ENCODE peak calls at places on chromosomes 3 and 15, in eight cellular contexts. S is fibroblast of lung; C is adipocyte; D is breast epithelium; U is activated naive CD8-positive, alpha-beta T cell treated with anti-CD3 and anti-CD28 coated beads, Interleukin-2, amount 50 U/mL, for 24 hours; K is HuH-7.5; F is GM04504; Z is H9. R is an unnamed sample.

GRCh38 chr3:124563376-124563775 is 166.9 kb upstream of the UMPS start:
- DNase-seq in D (no peak), S (no peak), F (peak; percentile 10), Z (no peak), U (no peak), C (no peak), K (no peak), R (no peak)

GRCh38 chr3:149086232-149086988 is at the start of gene HLTF:
- DNase-seq in U (peak; percentile 90), C (peak; percentile 97), F (peak; percentile 97), Z (peak; percentile 98), K (peak; percentile 85), S (peak; percentile 99), D (peak; percentile 82), R (peak; percentile 99)

GRCh38 chr3:99872633-99873254 is 55.1 kb downstream of the CMSS1 start:
- DNase-seq in Z (no peak), K (no peak), S (peak; percentile 45), F (no peak), D (no peak), C (peak; percentile 46), U (no peak), R (no peak)

GRCh38 chr3:42582474-42583070 is 805 bp upstream of the SEC22C start:
- DNase-seq in K (no peak), S (no peak), F (no peak), Z (no peak), C (no peak), D (no peak), U (no peak), R (no peak)

GRCh38 chr15:45583731-45584639 is 3.2 kb upstream of the BLOC1S6 start:
- DNase-seq in D (no peak), Z (no peak), C (no peak), U (peak; percentile 21), S (no peak), F (no peak), K (no peak), R (no peak)

GRCh38 chr3:45716790-45717336 is 27.7 kb downstream of the SACM1L start:
- DNase-seq in D (no peak), S (no peak), Z (no peak), F (no peak), U (no peak), K (no peak), C (peak; percentile 12), R (no peak)

GRCh38 chr3:150495563-150496168 is 50.6 kb downstream of the SERP1 start:
- DNase-seq in F (peak; percentile 28), Z (no peak), S (peak; percentile 43), C (peak; percentile 85), U (no peak), D (no peak), K (no peak), R (peak; percentile 53)

GRCh38 chr3:57053122-57053521 is 7.3 kb upstream of the SPATA12 start:
- DNase-seq in K (no peak), F (no peak), U (no peak), S (no peak), D (no peak), C (no peak), Z (no peak), R (no peak)

GRCh38 chr3:39499651-39500273 is 32.3 kb downstream of the MOBP start:
- DNase-seq in D (no peak), F (no peak), S (no peak), Z (no peak), K (no peak), C (no peak), U (no peak), R (no peak)

GRCh38 chr3:27615555-27615954 is 106.6 kb downstream of the EOMES start:
- DNase-seq in F (no peak), Z (no peak), K (no peak), D (peak; percentile 35), C (no peak), U (no peak), S (no peak), R (peak; percentile 15)

GRCh38 chr3:190012314-190012782 is 108.3 kb downstream of the P3H2 start:
- DNase-seq in S (peak; percentile 92), K (no peak), D (no peak), Z (no peak), U (no peak), C (peak; percentile 45), F (no peak), R (peak; percentile 39)

GRCh38 chr15:92624401-92624991 is 31.1 kb downstream of the FAM174B start:
- DNase-seq in U (no peak), S (peak; percentile 33), F (no peak), K (no peak), C (peak; percentile 40), D (peak; percentile 52), Z (no peak), R (peak; percentile 74)

GRCh38 chr3:173553635-173554280 is 156.2 kb downstream of the NLGN1 start:
- DNase-seq in K (no peak), S (peak; percentile 44), F (peak; percentile 22), U (no peak), Z (no peak), C (peak; percentile 81), D (no peak), R (peak; percentile 58)

GRCh38 chr3:101827211-101828174 is 21.8 kb upstream of the NFKBIZ start:
- DNase-seq in Z (peak; percentile 72), F (no peak), C (peak; percentile 90), K (no peak), S (peak; percentile 87), D (peak; percentile 75), U (peak; percentile 90), R (peak; percentile 58)

GRCh38 chr15:89364341-89364740 is 29.7 kb upstream of the POLG start:
- DNase-seq in Z (no peak), U (no peak), K (no peak), F (no peak), S (no peak), D (no peak), C (no peak), R (no peak)

GRCh38 chr15:76976572-76977270 is 18.2 kb upstream of the PSTPIP1 start:
- DNase-seq in Z (no peak), D (no peak), C (no peak), K (no peak), F (no peak), S (no peak), U (no peak), R (no peak)